ENCODE peak calls at places on chromosomes 16 and 17, in seven cellular contexts. U is epithelial cell of esophagus, S is thoracic aorta, O is upper lobe of right lung, E is tibial artery, R is choroid plexus epithelial cell, I is glutamatergic neuron. C is an unnamed sample.

GRCh38 chr16:90026135-90026534 is 6.9 kb upstream of the DBNDD1 start:
- DNase-seq in U (no peak), S (no peak), O (no peak), E (no peak), R (no peak), I (no peak), C (no peak)

GRCh38 chr16:30927789-30928378 is 4.5 kb downstream of the FBXL19 start:
- DNase-seq in U (peak), S (no peak), O (no peak), E (no peak), R (peak), I (peak), C (no peak)

GRCh38 chr16:81695431-81695890 is 83.6 kb upstream of the PLCG2 start:
- DNase-seq in U (peak), S (no peak), O (no peak), E (no peak), R (peak), I (no peak), C (no peak)

GRCh38 chr17:39782481-39782880 is 44.7 kb downstream of the GRB7 start:
- DNase-seq in U (peak), S (no peak), O (no peak), E (no peak), R (peak), I (no peak), C (no peak)

GRCh38 chr16:85846461-85846860 is 47.0 kb downstream of the COX4I1 start:
- DNase-seq in U (no peak), S (no peak), O (no peak), E (no peak), R (no peak), I (no peak), C (no peak)

GRCh38 chr17:79281803-79282202 is 207.2 kb downstream of the ENGASE start:
- DNase-seq in U (no peak), S (no peak), O (no peak), E (no peak), R (no peak), I (no peak), C (no peak)

GRCh38 chr17:17990282-17990681 is 17.6 kb downstream of the DRC3 start:
- DNase-seq in U (peak), S (no peak), O (no peak), E (no peak), R (no peak), I (no peak), C (no peak)

GRCh38 chr17:40094874-40095273 is 5.5 kb downstream of the NR1D1 start:
- DNase-seq in U (no peak), S (no peak), O (no peak), E (no peak), R (no peak), I (no peak), C (no peak)

GRCh38 chr17:68698761-68699160 is 97.6 kb upstream of the FAM20A start:
- DNase-seq in U (no peak), S (no peak), O (no peak), E (peak), R (peak), I (no peak), C (no peak)

GRCh38 chr16:19192865-19193264 is 24.8 kb downstream of the SYT17 start:
- DNase-seq in U (no peak), S (no peak), O (no peak), E (no peak), R (no peak), I (no peak), C (no peak)
- TF ChIP-seq CTCF in U (no peak), S (no peak), O (no peak), E (no peak), R (no peak), I (no peak), C (no peak)

DNA sequence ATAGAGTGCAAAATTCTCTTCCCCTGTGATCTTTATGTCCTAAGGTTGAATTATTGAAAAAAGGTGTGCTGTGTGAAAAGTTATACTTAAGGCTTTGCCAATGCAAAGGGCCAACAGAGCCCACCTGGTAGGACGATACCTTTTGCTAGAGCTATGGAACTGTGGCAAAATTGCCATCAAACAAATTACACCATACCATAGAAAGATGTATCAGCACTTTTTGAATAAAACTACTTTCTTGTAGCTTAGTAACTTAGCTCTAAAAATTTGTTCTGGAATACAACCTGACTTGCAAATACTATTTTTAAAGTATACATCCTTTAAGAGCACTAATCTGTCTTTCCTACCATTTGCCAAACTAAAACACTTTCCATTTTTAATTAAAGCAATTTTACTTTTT is 147.2 kb upstream of the ERCC4 start:
- DNase-seq in U (no peak), S (no peak), O (no peak), E (no peak), R (no peak), I (no peak), C (no peak)
- TF ChIP-seq CTCF in U (no peak), S (no peak), O (no peak), E (no peak), R (no peak), I (no peak), C (no peak)

DNA sequence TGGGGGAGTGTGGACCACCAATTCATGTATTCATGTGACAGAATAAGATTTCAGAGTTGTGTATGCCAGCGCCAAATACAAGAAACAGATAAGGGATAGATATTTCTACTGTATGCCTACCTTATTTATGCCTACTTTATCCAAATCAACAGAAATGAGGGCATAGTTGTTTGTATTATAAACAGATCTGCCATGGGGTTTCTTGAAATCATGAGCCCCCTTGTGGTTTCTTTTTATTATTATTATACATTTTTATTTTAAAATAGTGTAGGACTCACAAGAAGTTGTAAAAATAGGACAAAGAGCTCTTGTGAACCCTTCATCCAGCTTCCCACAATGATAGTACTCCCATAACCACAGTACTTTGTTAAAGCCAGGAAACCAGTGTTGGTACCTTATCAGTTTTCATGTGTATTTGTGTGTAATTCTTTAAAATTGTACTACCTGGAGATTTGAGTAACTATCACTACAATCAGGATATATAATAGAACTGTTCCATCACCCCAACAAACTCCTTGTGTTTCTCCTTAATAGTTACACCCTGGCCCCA is 229.4 kb downstream of the CCDC182 start:
- DNase-seq in U (no peak), S (no peak), O (no peak), E (no peak), R (no peak), I (no peak), C (no peak)
- TF ChIP-seq CTCF in U (no peak), S (peak), O (no peak), E (no peak), R (peak), I (no peak), C (no peak)

DNA sequence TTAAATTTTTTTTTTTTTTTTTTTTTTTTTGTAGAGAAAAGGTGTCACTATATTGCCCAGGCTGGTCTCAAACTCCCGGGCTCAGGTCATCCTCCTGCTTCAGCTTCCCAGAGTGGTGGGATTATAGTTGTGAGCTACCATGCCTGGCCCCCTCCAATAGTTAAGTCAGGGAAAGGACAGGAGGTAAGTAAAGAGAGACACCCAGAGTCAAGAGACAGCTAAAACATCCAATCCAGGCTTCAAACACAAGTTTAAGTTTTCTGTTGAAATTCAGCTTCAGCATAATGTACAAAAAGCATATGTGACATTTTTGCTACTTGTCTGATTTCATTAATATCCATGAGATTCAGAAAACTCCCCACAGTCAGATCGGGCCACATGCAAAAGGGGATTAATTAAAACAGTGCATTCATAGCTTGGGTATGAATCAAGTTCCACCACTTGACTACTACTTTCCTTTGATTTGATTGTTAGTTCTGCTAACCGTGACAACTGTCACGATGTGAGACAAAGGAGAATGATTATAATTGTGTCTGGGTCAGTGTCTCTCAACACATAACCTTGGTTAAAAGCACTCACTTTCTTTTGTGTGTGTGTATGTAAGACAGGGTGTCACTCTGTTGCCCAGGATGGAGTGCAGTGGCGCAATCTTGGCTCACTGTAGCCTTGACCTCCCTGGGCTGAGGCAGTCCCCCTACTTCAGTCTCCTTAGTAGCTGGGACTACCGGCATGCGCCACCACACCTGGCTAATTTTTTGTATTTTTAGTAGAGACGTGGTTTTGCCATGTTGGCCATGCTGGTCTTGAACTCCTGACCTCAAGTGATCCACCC is 184.9 kb downstream of the PARN start:
- DNase-seq in U (no peak), S (no peak), O (no peak), E (no peak), R (no peak), I (no peak), C (peak)
- TF ChIP-seq CTCF in U (no peak), S (no peak), O (no peak), E (no peak), R (no peak), I (no peak), C (no peak)

GRCh38 chr17:33927732-33928133 is 327.4 kb upstream of the CCL2 start:
- DNase-seq in U (peak), S (no peak), O (no peak), E (no peak), R (peak), I (no peak), C (no peak)
- TF ChIP-seq CTCF in U (no peak), S (no peak), O (no peak), E (no peak), R (no peak), I (no peak), C (no peak)

DNA sequence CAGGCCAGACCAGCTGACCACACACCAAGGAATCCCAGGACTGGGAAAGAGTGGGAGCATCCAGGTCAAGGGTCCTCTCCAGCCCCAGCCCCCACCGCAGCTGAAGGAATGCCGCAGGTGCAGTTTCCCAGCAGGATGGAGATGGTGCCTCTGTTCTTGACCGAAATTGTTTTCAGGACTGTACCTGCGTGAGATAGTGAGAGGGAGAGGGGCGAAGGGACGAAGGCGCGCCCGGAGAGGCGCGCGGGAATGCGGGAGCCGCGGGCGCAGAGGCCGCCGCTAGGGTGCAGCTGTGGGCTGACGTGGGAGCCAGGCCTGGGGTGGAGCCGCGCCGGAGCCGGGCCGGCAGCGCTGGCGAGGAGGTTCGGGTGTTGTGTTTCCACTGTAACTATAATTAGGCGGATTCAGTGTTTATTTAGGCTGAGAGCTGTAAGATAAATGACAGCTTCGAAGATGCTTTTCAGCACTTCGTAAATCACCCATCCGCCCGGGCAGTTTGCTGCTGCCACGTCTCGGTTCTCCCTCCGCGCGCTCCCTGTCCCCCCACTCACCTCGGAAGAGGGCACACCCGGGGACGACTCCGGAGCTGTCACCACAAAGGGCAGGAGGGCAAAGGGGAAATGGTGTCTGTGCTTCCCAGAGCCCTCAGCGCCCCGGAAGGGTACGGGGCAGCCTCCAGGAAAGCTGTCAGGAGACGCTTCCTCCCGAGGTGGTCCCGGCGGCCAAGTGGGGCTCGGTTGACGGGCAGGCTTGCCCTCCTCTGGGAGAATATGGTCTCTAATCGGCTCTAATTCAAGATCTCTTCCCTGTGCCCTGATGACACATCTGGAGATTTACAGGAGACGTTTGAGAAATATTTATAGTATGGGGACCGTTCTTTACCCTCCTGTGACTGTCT is 38.2 kb downstream of the HOXB1 start:
- DNase-seq in U (peak), S (peak), O (peak), E (peak), R (peak), I (peak), C (no peak)
- TF ChIP-seq CTCF in U (peak), S (peak), O (peak), E (peak), R (peak), I (peak), C (peak)